ENCODE peak calls at places on chromosomes 7 and 10, in seven cellular contexts. N is NCI-H1048; A is Right ventricle myocardium inferior; W is stimulated activated CD4-positive, alpha-beta T cell treated with anti-CD3 and anti-CD28 coated beads, Interleukin-12 subunit alpha, Interleukin-12 subunit beta, amount 100 ng/mL, for 24 hours; U is cardiac fibroblast; Y is activated B cell treated with CpG ODN at 0.5 μM for 24 hours; K is left colon. Q is an unnamed sample.

GRCh38 chr7:26397326-26397725 is 105.7 kb downstream of the SNX10 start:
- DNase-seq in A (no peak), K (peak), U (no peak), W (no peak), N (no peak), Y (no peak), Q (no peak)

GRCh38 chr10:123270221-123270620 is 116.0 kb downstream of the BUB3 start:
- DNase-seq in A (no peak), N (no peak), U (peak), Y (no peak), K (no peak), W (no peak), Q (peak)

GRCh38 chr10:14391342-14391741 is 60.6 kb upstream of the FRMD4A start:
- DNase-seq in A (no peak), U (no peak), W (no peak), N (no peak), Y (no peak), K (no peak), Q (no peak)

GRCh38 chr10:133292919-133293809 is 15.5 kb downstream of the TUBGCP2 start:
- DNase-seq in N (no peak), K (no peak), U (peak), W (no peak), A (no peak), Y (no peak), Q (peak)

GRCh38 chr7:75849573-75849972 is 29.3 kb upstream of the RHBDD2 start:
- DNase-seq in A (no peak), K (no peak), W (no peak), Y (no peak), N (no peak), U (no peak), Q (no peak)

GRCh38 chr10:91745086-91745831 is 53.0 kb upstream of the TNKS2 start:
- DNase-seq in A (no peak), W (no peak), K (peak), N (no peak), Y (no peak), U (peak), Q (no peak)

GRCh38 chr7:5695037-5695708 is 86.3 kb downstream of the RNF216 start:
- DNase-seq in K (peak), N (no peak), Y (no peak), W (peak), A (no peak), U (peak), Q (peak)

GRCh38 chr10:110529596-110530011 is 31.9 kb downstream of the DUSP5 start:
- DNase-seq in A (no peak), U (no peak), Y (no peak), K (no peak), N (no peak), W (no peak), Q (no peak)

GRCh38 chr10:69972951-69973350 is 79.7 kb upstream of the MACROH2A2 start:
- DNase-seq in K (no peak), A (no peak), Y (no peak), W (no peak), U (no peak), N (no peak), Q (no peak)

GRCh38 chr10:8365935-8366911 is 311.7 kb downstream of the GATA3 start:
- DNase-seq in U (peak), N (no peak), W (peak), K (no peak), Y (no peak), A (no peak), Q (peak)

GRCh38 chr7:92763636-92764423 is 72.5 kb downstream of the CDK6 start:
- DNase-seq in N (no peak), Y (no peak), W (no peak), U (peak), A (no peak), K (no peak), Q (peak)

GRCh38 chr10:28722065-28722803 is 44.9 kb downstream of the BAMBI start:
- DNase-seq in U (peak), K (peak), N (peak), W (no peak), A (peak), Y (no peak), Q (peak)

GRCh38 chr10:73117976-73118743 is 7.9 kb downstream of the NUDT13 start:
- DNase-seq in N (no peak), U (peak), A (no peak), W (no peak), K (no peak), Y (no peak), Q (peak)

GRCh38 chr7:146652176-146652575 is 535.6 kb downstream of the CNTNAP2 start:
- DNase-seq in Y (no peak), N (no peak), K (no peak), U (no peak), A (no peak), W (no peak), Q (no peak)

GRCh38 chr7:140026935-140027334 is 35.8 kb downstream of the PARP12 start:
- DNase-seq in W (no peak), K (no peak), U (no peak), Y (no peak), N (no peak), A (no peak), Q (no peak)

GRCh38 chr10:22476601-22477364 is 131.5 kb downstream of the SPAG6 start:
- DNase-seq in Y (peak), W (no peak), A (no peak), U (no peak), K (peak), N (no peak), Q (no peak)

GRCh38 chr7:155470686-155471638 is 13.0 kb downstream of the EN2 start:
- DNase-seq in U (no peak), K (no peak), Y (no peak), W (no peak), N (no peak), A (no peak), Q (no peak)

GRCh38 chr10:100744136-100744979 is 1.0 kb upstream of the PAX2 start:
- DNase-seq in A (no peak), U (no peak), W (no peak), K (no peak), N (no peak), Y (no peak), Q (no peak)

GRCh38 chr7:101547916-101548599 is 81.0 kb downstream of the MYL10 start:
- DNase-seq in U (no peak), Y (no peak), A (no peak), N (no peak), W (no peak), K (no peak), Q (no peak)

GRCh38 chr10:95988702-95989101 is 54.7 kb upstream of the CCNJ start:
- DNase-seq in N (no peak), U (no peak), K (no peak), A (no peak), W (no peak), Y (no peak), Q (no peak)

GRCh38 chr10:62422068-62422590 is 48.0 kb downstream of the ZNF365 start:
- DNase-seq in K (no peak), U (peak), W (no peak), N (no peak), A (no peak), Y (no peak), Q (peak)

GRCh38 chr10:110852255-110852896 is 19.4 kb upstream of the PDCD4 start:
- DNase-seq in W (no peak), N (no peak), Y (no peak), A (no peak), K (no peak), U (no peak), Q (no peak)

GRCh38 chr10:108598320-108598695 is 1325.0 kb downstream of the XPNPEP1 start:
- DNase-seq in U (no peak), K (no peak), N (no peak), A (no peak), Y (no peak), W (no peak), Q (no peak)

GRCh38 chr7:111076205-111076604 is 14.7 kb upstream of the LRRN3 start:
- DNase-seq in K (no peak), U (no peak), Y (no peak), A (no peak), N (no peak), W (no peak), Q (peak)

GRCh38 chr7:41198502-41198901 is 504.4 kb downstream of the INHBA start:
- DNase-seq in K (no peak), Y (no peak), U (no peak), N (no peak), W (no peak), A (no peak), Q (no peak)

GRCh38 chr7:142188846-142189245 is 69.0 kb downstream of the PRSS58 start:
- DNase-seq in Y (no peak), N (no peak), A (no peak), K (no peak), W (no peak), U (no peak), Q (no peak)

GRCh38 chr7:99308461-99309074 is 17.1 kb upstream of the ARPC1A start:
- DNase-seq in W (no peak), U (no peak), A (no peak), K (no peak), Y (no peak), N (no peak), Q (peak)

GRCh38 chr7:138752568-138753518 is 45.0 kb upstream of the TMEM213 start:
- DNase-seq in N (no peak), W (peak), Y (peak), A (no peak), U (no peak), K (peak), Q (no peak)

GRCh38 chr7:105672820-105673219 is 91.5 kb upstream of the EFCAB10 start:
- DNase-seq in N (no peak), K (no peak), Y (no peak), W (no peak), U (no peak), A (peak), Q (no peak)

GRCh38 chr10:46098379-46098778 is 52.3 kb upstream of the MSMB start:
- DNase-seq in Y (no peak), W (no peak), U (no peak), K (no peak), A (no peak), N (no peak), Q (no peak)

GRCh38 chr7:24842029-24842428 is 84.8 kb upstream of the GSDME start:
- DNase-seq in Y (no peak), A (no peak), K (no peak), N (no peak), W (no peak), U (no peak), Q (no peak)

GRCh38 chr7:99109108-99110051 is 34.5 kb downstream of the SMURF1 start:
- DNase-seq in W (no peak), N (no peak), A (no peak), K (no peak), U (peak), Y (no peak), Q (no peak)

GRCh38 chr7:95609277-95609971 is 13.1 kb upstream of the PDK4 start:
- DNase-seq in A (no peak), N (no peak), K (no peak), U (peak), W (no peak), Y (no peak), Q (peak)

GRCh38 chr10:511101-511848 is 178.2 kb downstream of the DIP2C start:
- DNase-seq in K (peak), Y (peak), N (peak), U (peak), W (peak), A (peak), Q (peak)

GRCh38 chr7:138359891-138360582 is 100.0 kb upstream of the TRIM24 start:
- DNase-seq in N (no peak), K (no peak), W (no peak), Y (no peak), U (no peak), A (no peak), Q (no peak)

GRCh38 chr7:158413962-158414961 is 173.4 kb downstream of the PTPRN2 start:
- DNase-seq in W (no peak), A (no peak), K (no peak), Y (no peak), U (no peak), N (no peak), Q (no peak)

GRCh38 chr10:128463991-128464755 is 337.9 kb upstream of the MKI67 start:
- DNase-seq in W (peak), U (peak), N (no peak), A (no peak), Y (peak), K (no peak), Q (no peak)

GRCh38 chr7:156625585-156625984 is 15.0 kb upstream of the RNF32 start:
- DNase-seq in K (no peak), W (no peak), N (no peak), A (no peak), U (no peak), Y (no peak), Q (no peak)

Q was measured in GM03348.